ENCODE peak calls at places on chromosome 5, in ten cellular contexts. X is transverse colon; G is AG04450; O is gastrocnemius medialis; V is IMR-90; Q is fibroblast of lung; D is tibial nerve; R is CD8-positive, alpha-beta memory T cell; N is kidney; S is heart left ventricle. M is an unnamed sample.

GRCh38 chr5:179416114-179416730 is 71.0 kb upstream of the ADAMTS2 start:
- DNase-seq in V (no peak), D (no peak), Q (no peak), S (no peak), N (no peak), O (no peak), X (no peak), G (no peak), R (no peak), M (no peak)

GRCh38 chr5:16916262-16916878 is 19.7 kb downstream of the MYO10 start:
- DNase-seq in O (no peak), X (no peak), R (no peak), Q (peak; percentile 91), V (peak; percentile 93), G (peak; percentile 55), S (no peak), N (no peak), D (no peak), M (no peak)

GRCh38 chr5:108258001-108258400 is 123.9 kb downstream of the FBXL17 start:
- DNase-seq in R (no peak), X (no peak), N (no peak), G (no peak), D (no peak), O (no peak), Q (no peak), V (peak; percentile 11), S (no peak), M (no peak)

GRCh38 chr5:67693956-67694564 is 497.5 kb upstream of the CD180 start:
- DNase-seq in Q (peak; percentile 98), X (peak; percentile 56), G (no peak), R (no peak), D (peak; percentile 59), O (peak; percentile 94), N (peak; percentile 89), V (no peak), S (peak; percentile 84), M (peak; percentile 94)

GRCh38 chr5:117829646-117830045 is 1158.7 kb downstream of the DTWD2 start:
- DNase-seq in R (no peak), G (no peak), D (no peak), Q (no peak), O (no peak), X (no peak), N (no peak), V (no peak), S (no peak), M (no peak)

GRCh38 chr5:57221049-57221568 is 47.2 kb downstream of the GPBP1 start:
- DNase-seq in Q (peak; percentile 75), O (no peak), G (no peak), D (no peak), X (no peak), N (no peak), V (peak; percentile 65), R (no peak), S (no peak), M (no peak)

GRCh38 chr5:160539431-160539830 is 117.8 kb downstream of the PTTG1 start:
- DNase-seq in V (no peak), D (no peak), S (no peak), G (no peak), N (no peak), O (no peak), R (no peak), Q (no peak), X (no peak), M (no peak)

GRCh38 chr5:125450803-125451202 is 704.4 kb upstream of the ZNF608 start:
- DNase-seq in O (no peak), Q (peak; percentile 92), N (no peak), R (no peak), D (no peak), V (peak; percentile 67), S (no peak), G (peak; percentile 23), X (no peak), M (no peak)

GRCh38 chr5:56585466-56585865 is 229.9 kb upstream of the MAP3K1 start:
- DNase-seq in V (peak; percentile 63), Q (peak; percentile 38), R (no peak), N (no peak), S (no peak), D (no peak), G (no peak), O (no peak), X (no peak), M (no peak)

GRCh38 chr5:155628346-155628745 is 614.8 kb downstream of the KIF4B start:
- DNase-seq in R (no peak), D (no peak), X (peak; percentile 25), Q (no peak), S (no peak), V (no peak), G (no peak), O (no peak), N (no peak), M (no peak)

GRCh38 chr5:68465133-68465532 is 249.6 kb downstream of the PIK3R1 start:
- DNase-seq in S (no peak), V (no peak), D (no peak), N (no peak), G (no peak), R (no peak), X (no peak), Q (no peak), O (no peak), M (no peak)

GRCh38 chr5:31632460-31632859 is 6.5 kb upstream of the PDZD2 start:
- DNase-seq in R (no peak), S (no peak), G (no peak), D (no peak), V (no peak), Q (no peak), O (no peak), X (no peak), N (no peak), M (no peak)

GRCh38 chr5:159071382-159071781 is 28.3 kb downstream of the EBF1 start:
- DNase-seq in S (no peak), O (no peak), V (no peak), N (no peak), D (no peak), Q (no peak), G (no peak), R (no peak), X (no peak), M (no peak)
- H3K27ac ChIP-seq in S (no peak overlapping the region), O (no peak overlapping the region), V (no peak overlapping the region), N (no peak overlapping the region), D (no peak overlapping the region), Q (no peak overlapping the region), G (no peak overlapping the region), R (no peak overlapping the region), X (no peak overlapping the region), M (no peak overlapping the region)

DNA sequence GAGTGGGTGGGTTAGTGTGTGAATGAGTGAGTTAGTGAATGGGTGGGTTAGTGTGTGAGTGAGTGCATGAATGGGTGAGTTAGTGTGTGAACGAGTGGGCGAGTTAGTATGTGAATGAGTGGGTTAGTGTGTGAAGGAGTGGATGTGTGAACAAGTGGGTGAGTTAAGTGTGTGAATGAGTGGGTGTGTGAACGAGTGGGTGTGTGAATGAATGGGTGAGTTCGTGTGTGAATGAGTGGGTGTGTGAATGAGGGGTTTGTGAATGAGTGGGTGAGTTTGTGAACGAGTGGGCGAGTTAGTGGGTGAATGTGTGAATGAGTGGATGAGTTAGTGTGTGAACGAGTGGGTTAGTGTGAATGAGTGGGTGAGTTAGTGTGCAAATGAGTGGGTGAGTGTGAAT is 34.0 kb downstream of the NKD2 start:
- DNase-seq in S (no peak), O (no peak), X (no peak), V (no peak), Q (no peak), D (no peak), R (no peak), N (no peak), G (no peak), M (no peak)
- H3K9me3 ChIP-seq in S (no peaks in the 10 kb centered on the region), O (no peaks in the 10 kb centered on the region), X (no peaks in the 10 kb centered on the region), V (peaks cover 9% of the 10 kb centered on the region), Q (no peaks in the 10 kb centered on the region), D (no peaks in the 10 kb centered on the region), R (no peaks in the 10 kb centered on the region), N (no peaks in the 10 kb centered on the region), G (peaks cover 79% of the 10 kb centered on the region), M (no peaks in the 10 kb centered on the region)

GRCh38 chr5:139369181-139369580 is 13.9 kb downstream of the SLC23A1 start:
- DNase-seq in N (no peak), O (no peak), D (no peak), G (no peak), V (peak; percentile 92), S (no peak), Q (peak; percentile 82), R (no peak), X (no peak), M (no peak)
- H3K4me3 ChIP-seq in N (no peak overlapping the region), O (no peak overlapping the region), D (no peak overlapping the region), G (no peak overlapping the region), V (no peak overlapping the region), S (no peak overlapping the region), Q (no peak overlapping the region), R (no peak overlapping the region), X (no peak overlapping the region), M (no peak overlapping the region)

GRCh38 chr5:111754190-111754589 is 2.8 kb downstream of the NREP start:
- DNase-seq in D (no peak), R (no peak), Q (no peak), S (no peak), O (no peak), N (no peak), G (no peak), V (no peak), X (no peak), M (no peak)

GRCh38 chr5:111756701-111757581 is at the start of gene NREP:
- DNase-seq in D (peak; percentile 80), V (peak; percentile 97), N (peak; percentile 97), S (peak; percentile 95), G (peak; percentile 89), R (peak; percentile 77), X (peak; percentile 86), Q (peak; percentile 97), O (peak; percentile 56), M (peak; percentile 90)

GRCh38 chr5:111755942-111756353 is 1.0 kb downstream of the NREP start:
- DNase-seq in S (no peak), Q (peak; percentile 64), R (no peak), N (no peak), O (no peak), V (peak; percentile 67), G (no peak), X (no peak), D (no peak), M (no peak)

GRCh38 chr5:111757582-111758283 is 739 bp upstream of the NREP start:
- DNase-seq in S (peak; percentile 98), V (peak; percentile 93), D (peak; percentile 68), R (peak; percentile 76), G (peak; percentile 85), O (peak; percentile 90), N (peak; percentile 97), X (peak; percentile 92), Q (peak; percentile 97), M (peak; percentile 87)

GRCh38 chr5:111755264-111755941 is 1.6 kb downstream of the NREP start:
- DNase-seq in D (no peak), X (no peak), R (no peak), S (no peak), N (no peak), Q (no peak), O (no peak), G (no peak), V (no peak), M (no peak)
- H3K27ac ChIP-seq in D (no peak overlapping the region), X (peak overlapping the region; percentile 95), R (no peak overlapping the region), S (peak overlapping the region; percentile 92), N (peak overlapping the region; percentile 48), Q (peak overlapping the region; percentile 71), O (peak overlapping the region; percentile 94), G (peak overlapping the region; percentile 25), V (peak overlapping the region; percentile 93), M (peak overlapping the region; percentile 89)

DNA sequence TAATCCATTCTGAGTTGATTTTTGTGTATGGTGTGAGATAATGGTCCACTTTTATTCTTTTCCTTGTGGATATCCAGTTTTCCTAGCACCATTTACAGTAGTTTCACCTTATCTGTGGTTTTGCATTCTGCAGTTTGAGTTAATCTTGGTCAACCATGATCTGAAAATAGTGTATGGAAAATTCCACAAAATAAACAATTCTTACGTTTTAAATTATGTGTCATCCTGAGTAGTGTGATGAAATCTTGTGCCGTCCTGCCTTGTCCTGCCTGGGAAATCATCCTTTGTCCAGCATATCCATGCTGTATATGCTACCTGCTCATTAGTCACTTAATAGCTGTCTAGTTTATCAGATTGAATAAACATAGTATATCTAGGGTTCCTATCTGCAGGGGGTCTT is 42.1 kb downstream of the CDC42SE2 start:
- DNase-seq in G (no peak), Q (peak; percentile 48), R (no peak), S (no peak), O (no peak), X (no peak), N (no peak), D (no peak), V (peak; percentile 64), M (no peak)
- H3K9me3 ChIP-seq in G (no peaks in the 10 kb centered on the region), Q (no peaks in the 10 kb centered on the region), R (no peaks in the 10 kb centered on the region), S (no peaks in the 10 kb centered on the region), O (no peaks in the 10 kb centered on the region), X (no peaks in the 10 kb centered on the region), N (no peaks in the 10 kb centered on the region), D (peaks cover 9% of the 10 kb centered on the region), V (no peaks in the 10 kb centered on the region), M (no peaks in the 10 kb centered on the region)

M was measured in right atrium auricular region.